ENCODE peak calls at places on chromosomes 2 and 18, in four cellular contexts. V is A172; A is stimulated activated CD4-positive, alpha-beta T cell treated with anti-CD3 and anti-CD28 coated beads, Interleukin-12 subunit alpha, Interleukin-12 subunit beta, amount 100 ng/mL, for 48 hours; O is left lobe of liver. D is an unnamed sample.

GRCh38 chr18:31592520-31593157 is 962 bp downstream of the TTR start:
- DNase-seq in O (no peak), V (no peak), A (no peak), D (peak)

GRCh38 chr2:24065341-24065740 is 10.8 kb downstream of the SF3B6 start:
- DNase-seq in A (no peak), V (no peak), O (no peak), D (no peak)

GRCh38 chr2:211033765-211034164 is 477.4 kb downstream of the CPS1 start:
- DNase-seq in O (no peak), A (no peak), V (peak), D (peak)

GRCh38 chr2:185208261-185208660 is 530.3 kb upstream of the FSIP2 start:
- DNase-seq in O (no peak), A (no peak), V (peak), D (peak)

GRCh38 chr2:197255550-197255949 is 55.0 kb downstream of the ANKRD44 start:
- DNase-seq in O (peak), A (peak), V (no peak), D (no peak)

GRCh38 chr2:23601301-23601965 is 216.5 kb downstream of the KLHL29 start:
- DNase-seq in V (no peak), O (no peak), A (no peak), D (no peak)

GRCh38 chr2:237900891-237901831 is 41.7 kb downstream of the RAMP1 start:
- DNase-seq in A (no peak), O (no peak), V (no peak), D (no peak)

GRCh38 chr2:144151405-144151804 is 368.5 kb downstream of the ZEB2 start:
- DNase-seq in O (no peak), A (no peak), V (no peak), D (no peak)

GRCh38 chr2:216774620-216775019 is 79.3 kb upstream of the IGFBP5 start:
- DNase-seq in O (no peak), V (peak), A (no peak), D (no peak)

GRCh38 chr2:180559766-180560165 is 420.6 kb upstream of the UBE2E3 start:
- DNase-seq in O (no peak), A (no peak), V (no peak), D (peak)

GRCh38 chr2:222708274-222708710 is 36.8 kb downstream of the MOGAT1 start:
- DNase-seq in O (peak), A (peak), V (peak), D (peak)

GRCh38 chr18:48767090-48767670 is 183.6 kb downstream of the SMAD7 start:
- DNase-seq in A (no peak), V (no peak), O (no peak), D (no peak)

GRCh38 chr2:110865188-110865587 is 132.8 kb downstream of the ACOXL start:
- DNase-seq in O (no peak), A (no peak), V (no peak), D (no peak)

GRCh38 chr2:189076131-189076530 is 102.0 kb downstream of the COL3A1 start:
- DNase-seq in O (no peak), A (no peak), V (no peak), D (no peak)

GRCh38 chr2:106869512-106870276 is 16.3 kb downstream of the ST6GAL2 start:
- DNase-seq in A (no peak), V (no peak), O (no peak), D (no peak)

GRCh38 chr2:33426666-33427231 is 49.7 kb upstream of the RASGRP3 start:
- DNase-seq in A (no peak), V (peak), O (peak), D (peak)